ENCODE peak calls at places on chromosomes 13 and 19, in five cellular contexts. S is lower lobe of right lung, C is brain microvascular endothelial cell, J is IMR-90, Q is cardiac fibroblast. V is an unnamed sample.

GRCh38 chr13:39317284-39317683 is 279.0 kb downstream of the NHLRC3 start:
- DNase-seq in C (peak), Q (peak), J (peak), S (no peak), V (peak)

GRCh38 chr13:34338102-34338501 is 520.2 kb downstream of the RFC3 start:
- DNase-seq in S (no peak), J (no peak), C (no peak), Q (no peak), V (no peak)

GRCh38 chr19:8697671-8698432 is 743 bp downstream of the ACTL9 start:
- DNase-seq in S (no peak), Q (no peak), J (no peak), C (no peak), V (no peak)

GRCh38 chr13:33003458-33004019 is 12.7 kb upstream of the KL start:
- DNase-seq in Q (no peak), C (no peak), J (no peak), S (no peak), V (no peak)

GRCh38 chr13:30800107-30800506 is 64.8 kb downstream of the ALOX5AP start:
- DNase-seq in J (no peak), Q (no peak), C (no peak), S (no peak), V (no peak)

GRCh38 chr19:32869369-32870153 is at the start of gene SLC7A9:
- DNase-seq in S (no peak), Q (no peak), C (no peak), J (no peak), V (no peak)

GRCh38 chr19:50801107-50801506 is 10.9 kb downstream of the ACP4 start:
- DNase-seq in S (no peak), Q (no peak), J (no peak), C (no peak), V (no peak)

GRCh38 chr13:44142540-44142867 is 231.1 kb upstream of the SERP2 start:
- DNase-seq in S (no peak), Q (no peak), J (no peak), C (no peak), V (no peak)

GRCh38 chr13:44873486-44873885 is 115.8 kb downstream of the NUFIP1 start:
- DNase-seq in J (no peak), Q (peak), S (no peak), C (no peak), V (no peak)

GRCh38 chr19:55550321-55550650 is 4.9 kb upstream of the SBK3 start:
- DNase-seq in S (no peak), C (peak), Q (no peak), J (no peak), V (no peak)

GRCh38 chr13:108705031-108705430 is 75.6 kb downstream of the MYO16 start:
- DNase-seq in J (no peak), Q (no peak), C (no peak), S (no peak), V (no peak)

GRCh38 chr19:17671906-17672305 is 16.2 kb downstream of the UNC13A start:
- DNase-seq in J (peak), C (peak), Q (peak), S (no peak), V (peak)

GRCh38 chr19:45786533-45786894 is 4.2 kb upstream of the DMPK start:
- DNase-seq in J (no peak), S (no peak), Q (no peak), C (no peak), V (no peak)

GRCh38 chr19:44212250-44212864 is at the start of gene ZNF227:
- DNase-seq in Q (peak), S (peak), J (peak), C (peak), V (peak)

GRCh38 chr19:58570770-58571574 is 2.2 kb downstream of the MZF1 start:
- DNase-seq in S (no peak), C (no peak), Q (no peak), J (no peak), V (no peak)

GRCh38 chr13:98429977-98430785 is 146.7 kb downstream of the STK24 start:
- DNase-seq in C (no peak), S (no peak), J (no peak), Q (no peak), V (no peak)

GRCh38 chr13:100363874-100364273 is 224.7 kb downstream of the GGACT start:
- DNase-seq in J (peak), S (no peak), C (peak), Q (no peak), V (peak)

GRCh38 chr19:3644351-3645066 is 17.9 kb upstream of the CACTIN start:
- DNase-seq in Q (peak), C (no peak), S (no peak), J (peak), V (peak)

GRCh38 chr19:7602240-7602934 is 6.7 kb downstream of the CAMSAP3 start:
- DNase-seq in S (peak), J (no peak), Q (peak), C (no peak), V (peak)

GRCh38 chr19:43634516-43634876 is 5.2 kb downstream of the CADM4 start:
- DNase-seq in C (no peak), Q (no peak), S (no peak), J (no peak), V (no peak)

GRCh38 chr13:45674908-45675307 is 27.2 kb upstream of the CBY2 start:
- DNase-seq in C (peak), J (peak), Q (peak), S (no peak), V (peak)

GRCh38 chr13:42071667-42072419 is 23.4 kb downstream of the DGKH start:
- DNase-seq in J (peak), Q (peak), C (peak), S (no peak), V (peak)

GRCh38 chr19:33394723-33395560 is 21.4 kb downstream of the CEBPG start:
- DNase-seq in J (no peak), C (no peak), Q (no peak), S (peak), V (no peak)

GRCh38 chr13:20546559-20546958 is 20.4 kb upstream of the IFT88 start:
- DNase-seq in C (no peak), Q (no peak), J (no peak), S (no peak), V (no peak)

GRCh38 chr13:41061914-41062837 is 867 bp downstream of the WBP4 start:
- DNase-seq in S (no peak), C (peak), Q (peak), J (peak), V (peak)

GRCh38 chr19:40576585-40577451 is at the start of gene SHKBP1:
- DNase-seq in C (peak), S (peak), Q (peak), J (peak), V (peak)

GRCh38 chr19:55344444-55344843 is 4.8 kb downstream of the KMT5C start:
- DNase-seq in J (no peak), C (no peak), S (no peak), Q (no peak), V (no peak)

GRCh38 chr19:42111811-42112210 is 20.4 kb downstream of the POU2F2 start:
- DNase-seq in Q (no peak), C (no peak), J (peak), S (no peak), V (no peak)

GRCh38 chr13:21022056-21022693 is 39.2 kb downstream of the LATS2 start:
- DNase-seq in J (peak), Q (no peak), C (no peak), S (no peak), V (no peak)

GRCh38 chr19:3146677-3147100 is 10.9 kb downstream of the GNA15 start:
- DNase-seq in J (no peak), S (peak), C (no peak), Q (no peak), V (no peak)

GRCh38 chr19:3573162-3573857 is 566 bp downstream of the HMG20B start:
- DNase-seq in J (no peak), Q (no peak), S (peak), C (no peak), V (no peak)

GRCh38 chr13:45231722-45232121 is 30.9 kb upstream of the KCTD4 start:
- DNase-seq in Q (peak), J (peak), S (no peak), C (peak), V (peak)

GRCh38 chr13:27794921-27795717 is 2.8 kb downstream of the GSX1 start:
- DNase-seq in S (no peak), C (no peak), J (no peak), Q (no peak), V (no peak)

GRCh38 chr13:55963934-55964333 is 1176.8 kb upstream of the PRR20A start:
- DNase-seq in J (no peak), C (no peak), S (no peak), Q (no peak), V (no peak)

GRCh38 chr13:110714798-110715394 is 1.4 kb downstream of the ING1 start:
- DNase-seq in Q (peak), C (peak), S (peak), J (peak), V (peak)
- TF ChIP-seq CTCF in Q (no peak), C (peak), S (peak), J (no peak), V (peak)

GRCh38 chr19:53874384-53874995 is 6.8 kb downstream of the MYADM start:
- DNase-seq in S (no peak), C (no peak), J (no peak), Q (no peak), V (no peak)
- H3K4me3 ChIP-seq in S (no peak), C (no peak), J (no peak), Q (no peak), V (no peak)

GRCh38 chr13:102394158-102395053 is 7.4 kb downstream of the FGF14 start:
- DNase-seq in Q (peak), J (peak), C (peak), S (peak), V (peak)
- TF ChIP-seq CTCF in Q (no peak), J (peak), C (peak), S (peak), V (no peak)

GRCh38 chr19:19324059-19324755 is 3.6 kb downstream of the MAU2 start:
- DNase-seq in C (no peak), Q (no peak), S (no peak), J (no peak), V (no peak)
- H3K4me3 ChIP-seq in C (no peak), Q (no peak), S (no peak), J (no peak), V (no peak)

DNA sequence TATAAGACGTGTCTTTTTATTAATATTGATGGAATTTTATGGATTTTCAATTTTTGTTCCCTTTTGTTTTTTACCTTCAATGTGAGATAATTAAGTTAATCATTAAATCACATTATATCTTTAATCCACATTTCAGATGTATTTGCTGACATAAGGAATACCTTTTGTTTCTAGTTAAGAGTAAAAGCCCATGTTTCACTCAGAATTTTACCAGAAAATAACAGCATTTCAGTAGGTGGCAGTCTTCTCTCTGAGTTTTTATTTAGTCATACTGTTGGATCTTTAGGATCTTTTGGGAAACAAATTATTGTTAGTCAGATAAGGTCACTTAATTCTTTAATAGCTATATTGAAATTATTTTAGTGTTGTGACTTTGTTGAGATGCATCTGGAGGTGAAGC is 67.9 kb downstream of the NDFIP2 start:
- DNase-seq in Q (peak), S (no peak), C (no peak), J (peak), V (peak)
- TF ChIP-seq CTCF in Q (peak), S (peak), C (no peak), J (peak), V (peak)

GRCh38 chr19:48634036-48634342 is 3.2 kb downstream of the DBP start:
- DNase-seq in C (no peak), Q (no peak), J (no peak), S (no peak), V (no peak)
- H3K4me3 ChIP-seq in C (no peak), Q (no peak), J (peak), S (peak), V (peak)

GRCh38 chr19:52590728-52591127 is 20.6 kb downstream of the ZNF701 start:
- DNase-seq in Q (no peak), C (no peak), S (no peak), J (no peak), V (no peak)
- TF ChIP-seq CTCF in Q (no peak), C (no peak), S (no peak), J (no peak), V (no peak)

GRCh38 chr19:19626516-19627441 is 1.2 kb downstream of the LPAR2 start:
- DNase-seq in S (peak), Q (no peak), J (no peak), C (no peak), V (no peak)

GRCh38 chr19:19627716-19628498 is at the start of gene LPAR2:
- DNase-seq in C (no peak), S (peak), Q (no peak), J (no peak), V (no peak)

GRCh38 chr19:19628499-19629134 is 597 bp upstream of the LPAR2 start:
- DNase-seq in Q (peak), S (peak), J (peak), C (peak), V (peak)

GRCh38 chr19:19630062-19630414 is 2.0 kb upstream of the LPAR2 start:
- DNase-seq in S (no peak), J (no peak), C (no peak), Q (no peak), V (no peak)

DNA sequence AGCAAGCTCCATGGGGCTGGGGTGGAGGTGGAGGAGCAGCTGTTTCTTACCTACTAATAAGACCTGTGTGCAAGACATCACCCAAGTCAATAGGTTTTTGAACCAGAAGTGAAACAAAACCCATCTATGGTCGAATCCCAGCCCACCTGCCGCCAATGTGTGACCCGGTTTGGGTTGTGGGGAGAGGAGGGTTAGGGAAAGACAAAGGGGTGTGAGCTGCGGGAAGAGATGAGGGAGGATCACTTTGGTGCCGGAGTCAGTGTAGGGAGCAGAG is 641 bp downstream of the LPAR2 start:
- DNase-seq in J (no peak), S (no peak), C (no peak), Q (no peak), V (no peak)
- H3K4me3 ChIP-seq in J (no peak), S (peak), C (peak), Q (no peak), V (no peak)

GRCh38 chr19:1364070-1364719 is 19.5 kb upstream of the NDUFS7 start:
- DNase-seq in C (no peak), J (peak), Q (peak), S (no peak), V (no peak)
- TF ChIP-seq CTCF in C (peak), J (peak), Q (peak), S (no peak), V (peak)